ENCODE peak calls at places on chromosomes 13 and 19, in seven cellular contexts. One of them, this sample, is unnamed.

GRCh38 chr19:17347361-17347760 is 10.0 kb downstream of the GTPBP3 start:
- DNase-seq in H1: no peak
- DNase-seq in HepG2: no peak
- DNase-seq in SK-N-SH: no peak
- DNase-seq in HCT116: no peak
- DNase-seq in K562: no peak
- DNase-seq in GM12878: no peak
- DNase-seq in this sample: no peak

GRCh38 chr13:66665991-66666390 is 564.1 kb downstream of the PCDH9 start:
- DNase-seq in H1: no peak
- DNase-seq in HepG2: no peak
- DNase-seq in SK-N-SH: peak
- DNase-seq in HCT116: no peak
- DNase-seq in K562: no peak
- DNase-seq in GM12878: no peak
- DNase-seq in this sample: peak

GRCh38 chr13:77299587-77299986 is 27.3 kb downstream of the MYCBP2 start:
- DNase-seq in H1: no peak
- DNase-seq in HepG2: no peak
- DNase-seq in SK-N-SH: no peak
- DNase-seq in HCT116: no peak
- DNase-seq in K562: no peak
- DNase-seq in GM12878: no peak
- DNase-seq in this sample: no peak

GRCh38 chr19:45471116-45471865 is 3.5 kb downstream of the FOSB start:
- DNase-seq in H1: no peak
- DNase-seq in HepG2: no peak
- DNase-seq in SK-N-SH: no peak
- DNase-seq in HCT116: no peak
- DNase-seq in K562: no peak
- DNase-seq in GM12878: no peak
- DNase-seq in this sample: no peak

GRCh38 chr19:13008926-13009787 is 13.9 kb downstream of the NFIX start:
- DNase-seq in H1: no peak
- DNase-seq in HepG2: no peak
- DNase-seq in SK-N-SH: peak
- DNase-seq in HCT116: no peak
- DNase-seq in K562: no peak
- DNase-seq in GM12878: no peak
- DNase-seq in this sample: no peak

GRCh38 chr13:50910483-50910805 is 853 bp downstream of the RNASEH2B start:
- DNase-seq in H1: peak
- DNase-seq in HepG2: peak
- DNase-seq in SK-N-SH: peak
- DNase-seq in HCT116: peak
- DNase-seq in K562: peak
- DNase-seq in GM12878: no peak
- DNase-seq in this sample: no peak

GRCh38 chr19:13727798-13728197 is 36.5 kb upstream of the MRI1 start:
- DNase-seq in H1: no peak
- DNase-seq in HepG2: no peak
- DNase-seq in SK-N-SH: no peak
- DNase-seq in HCT116: no peak
- DNase-seq in K562: no peak
- DNase-seq in GM12878: no peak
- DNase-seq in this sample: no peak

GRCh38 chr19:14835011-14835410 is at the start of the genes OR7A5 and OR7C1:
- DNase-seq in H1: no peak
- DNase-seq in HepG2: no peak
- DNase-seq in SK-N-SH: no peak
- DNase-seq in HCT116: no peak
- DNase-seq in K562: no peak
- DNase-seq in GM12878: no peak
- DNase-seq in this sample: no peak

GRCh38 chr19:42277821-42278809 is 9.1 kb downstream of the CIC start:
- DNase-seq in H1: no peak
- DNase-seq in HepG2: no peak
- DNase-seq in SK-N-SH: peak
- DNase-seq in HCT116: no peak
- DNase-seq in K562: no peak
- DNase-seq in GM12878: no peak
- DNase-seq in this sample: no peak

GRCh38 chr13:111177081-111177711 is 62.1 kb downstream of the ARHGEF7 start:
- DNase-seq in H1: no peak
- DNase-seq in HepG2: no peak
- DNase-seq in SK-N-SH: no peak
- DNase-seq in HCT116: no peak
- DNase-seq in K562: no peak
- DNase-seq in GM12878: no peak
- DNase-seq in this sample: no peak

GRCh38 chr19:19405919-19406877 is 723 bp downstream of the GATAD2A start:
- DNase-seq in H1: peak
- DNase-seq in HepG2: no peak
- DNase-seq in SK-N-SH: peak
- DNase-seq in HCT116: no peak
- DNase-seq in K562: peak
- DNase-seq in GM12878: no peak
- DNase-seq in this sample: no peak

DNA sequence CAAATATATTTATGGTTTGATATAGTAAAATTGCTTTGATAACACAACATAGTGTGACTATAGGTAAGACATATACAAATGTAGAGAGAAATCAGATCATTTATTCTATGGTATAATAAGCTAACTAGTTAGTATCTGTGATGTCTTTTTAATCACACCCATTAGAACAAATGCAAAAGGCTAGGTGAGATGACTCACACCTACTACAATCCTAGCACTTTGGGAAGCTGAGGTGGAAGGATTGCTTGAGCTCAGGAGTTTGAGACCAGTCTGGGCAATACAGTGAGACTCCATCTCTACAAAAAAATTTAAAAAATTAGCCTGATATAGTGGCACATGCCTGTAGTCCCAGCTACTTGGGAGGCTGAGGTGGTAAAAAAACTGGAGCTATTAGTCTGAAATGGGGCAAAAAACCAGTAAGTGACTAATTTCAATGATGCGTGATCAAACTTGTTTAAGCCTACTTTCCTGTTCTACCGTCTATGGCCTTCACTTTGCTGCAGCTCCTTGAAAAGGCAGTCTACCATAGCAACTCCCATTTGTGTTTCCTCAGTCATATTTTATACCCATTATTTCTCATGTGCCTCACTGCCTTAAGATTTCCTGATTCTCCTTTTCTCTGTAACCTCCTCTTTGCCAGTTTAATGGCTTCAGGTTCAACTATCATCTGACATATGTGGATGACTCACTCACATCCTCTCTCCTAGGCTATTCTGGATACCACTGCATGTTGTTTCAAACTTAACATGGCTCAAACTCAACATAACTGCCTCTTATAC is 12.5 kb downstream of the ALG5 start:
- DNase-seq in H1: no peak
- DNase-seq in HepG2: no peak
- DNase-seq in SK-N-SH: no peak
- DNase-seq in HCT116: no peak
- DNase-seq in K562: no peak
- DNase-seq in GM12878: no peak
- DNase-seq in this sample: no peak
- TF ChIP-seq JUND in H1: no peak
- TF ChIP-seq JUND in HepG2: no peak
- TF ChIP-seq JUND in SK-N-SH: peak
- TF ChIP-seq JUND in HCT116: no peak
- TF ChIP-seq JUND in K562: no peak
- TF ChIP-seq JUND in GM12878: no peak
- TF ChIP-seq JUND in this sample: no peak

GRCh38 chr19:1357695-1358094 is 26.0 kb upstream of the NDUFS7 start:
- DNase-seq in H1: no peak
- DNase-seq in HepG2: no peak
- DNase-seq in SK-N-SH: no peak
- DNase-seq in HCT116: no peak
- DNase-seq in K562: no peak
- DNase-seq in GM12878: no peak
- DNase-seq in this sample: no peak

GRCh38 chr19:1354496-1355257 is 29.0 kb upstream of the NDUFS7 start:
- DNase-seq in H1: peak
- DNase-seq in HepG2: peak
- DNase-seq in SK-N-SH: peak
- DNase-seq in HCT116: peak
- DNase-seq in K562: peak
- DNase-seq in GM12878: no peak
- DNase-seq in this sample: peak

GRCh38 chr19:1353144-1353543 is 30.6 kb upstream of the NDUFS7 start:
- DNase-seq in H1: no peak
- DNase-seq in HepG2: no peak
- DNase-seq in SK-N-SH: no peak
- DNase-seq in HCT116: no peak
- DNase-seq in K562: no peak
- DNase-seq in GM12878: no peak
- DNase-seq in this sample: no peak

GRCh38 chr19:1355974-1356865 is 27.5 kb upstream of the NDUFS7 start:
- DNase-seq in H1: no peak
- DNase-seq in HepG2: no peak
- DNase-seq in SK-N-SH: no peak
- DNase-seq in HCT116: no peak
- DNase-seq in K562: no peak
- DNase-seq in GM12878: no peak
- DNase-seq in this sample: no peak

DNA sequence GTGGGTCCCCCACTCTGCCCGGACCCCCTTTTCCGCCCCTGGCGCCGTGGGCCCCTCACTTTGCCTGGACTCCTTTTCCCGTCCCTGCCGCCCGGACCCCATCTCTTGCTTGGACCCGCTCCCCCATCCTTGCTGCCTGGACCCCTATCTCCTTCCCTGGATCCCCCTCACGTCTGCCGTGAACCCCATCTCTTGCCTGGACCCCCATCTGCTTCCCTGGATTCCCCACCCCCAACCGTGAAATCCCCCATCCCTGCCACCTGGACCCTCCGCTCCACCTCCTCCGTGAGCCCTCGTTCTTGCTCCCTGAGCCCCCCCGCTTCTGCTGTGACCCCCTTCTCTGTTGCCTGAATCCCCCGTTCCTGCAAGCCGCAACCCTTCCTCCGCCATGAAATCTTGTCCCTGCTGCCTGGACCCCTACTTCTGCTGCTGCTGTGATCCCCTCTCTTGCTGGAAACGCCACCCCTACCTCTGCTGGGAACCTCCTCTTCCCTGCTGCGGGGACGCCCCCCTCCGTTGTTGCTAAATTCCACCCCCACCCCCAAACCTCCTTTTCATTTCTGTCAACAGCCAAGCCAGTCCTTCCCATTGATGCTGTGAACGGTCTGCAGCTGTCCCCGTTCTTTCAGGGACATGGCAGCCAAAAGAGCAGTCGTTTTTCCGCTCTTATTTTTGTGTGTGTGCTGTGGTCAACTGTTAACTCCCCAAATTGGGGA is 28.3 kb upstream of the NDUFS7 start:
- DNase-seq in H1: no peak
- DNase-seq in HepG2: no peak
- DNase-seq in SK-N-SH: peak
- DNase-seq in HCT116: no peak
- DNase-seq in K562: peak
- DNase-seq in GM12878: no peak
- DNase-seq in this sample: no peak
- TF ChIP-seq JUND in H1: no peak
- TF ChIP-seq JUND in HepG2: no peak
- TF ChIP-seq JUND in SK-N-SH: no peak
- TF ChIP-seq JUND in HCT116: no peak
- TF ChIP-seq JUND in K562: no peak
- TF ChIP-seq JUND in GM12878: no peak
- TF ChIP-seq JUND in this sample: no peak

GRCh38 chr13:44007451-44007850 is 127.7 kb downstream of the LACC1 start:
- DNase-seq in H1: no peak
- DNase-seq in HepG2: no peak
- DNase-seq in SK-N-SH: no peak
- DNase-seq in HCT116: no peak
- DNase-seq in K562: no peak
- DNase-seq in GM12878: no peak
- DNase-seq in this sample: no peak

GRCh38 chr13:44003481-44003880 is 123.8 kb downstream of the LACC1 start:
- DNase-seq in H1: no peak
- DNase-seq in HepG2: no peak
- DNase-seq in SK-N-SH: no peak
- DNase-seq in HCT116: no peak
- DNase-seq in K562: no peak
- DNase-seq in GM12878: no peak
- DNase-seq in this sample: no peak

DNA sequence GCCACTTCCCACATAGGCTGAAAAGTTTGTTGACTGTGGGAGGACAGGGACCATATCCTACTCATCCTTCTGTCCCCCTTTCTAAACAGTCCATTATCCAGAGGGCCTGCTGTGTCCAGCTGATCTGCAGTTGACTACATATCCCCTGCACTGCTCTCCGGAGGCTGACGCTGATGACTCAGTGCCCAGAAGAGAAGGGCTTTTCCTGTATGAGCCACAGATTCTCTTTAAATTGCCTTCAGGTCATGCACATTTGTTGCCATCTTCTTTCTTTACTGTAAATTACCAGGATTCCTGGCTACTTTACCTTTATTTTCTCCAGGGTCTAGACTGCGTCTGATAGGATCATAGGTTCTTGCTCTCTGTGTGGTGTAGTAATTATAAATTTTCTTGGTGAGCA is 125.2 kb downstream of the LACC1 start:
- DNase-seq in H1: no peak
- DNase-seq in HepG2: no peak
- DNase-seq in SK-N-SH: no peak
- DNase-seq in HCT116: no peak
- DNase-seq in K562: no peak
- DNase-seq in GM12878: no peak
- DNase-seq in this sample: no peak
- TF ChIP-seq JUND in H1: no peak
- TF ChIP-seq JUND in HepG2: no peak
- TF ChIP-seq JUND in SK-N-SH: peak
- TF ChIP-seq JUND in HCT116: no peak
- TF ChIP-seq JUND in K562: no peak
- TF ChIP-seq JUND in GM12878: no peak
- TF ChIP-seq JUND in this sample: no peak

DNA sequence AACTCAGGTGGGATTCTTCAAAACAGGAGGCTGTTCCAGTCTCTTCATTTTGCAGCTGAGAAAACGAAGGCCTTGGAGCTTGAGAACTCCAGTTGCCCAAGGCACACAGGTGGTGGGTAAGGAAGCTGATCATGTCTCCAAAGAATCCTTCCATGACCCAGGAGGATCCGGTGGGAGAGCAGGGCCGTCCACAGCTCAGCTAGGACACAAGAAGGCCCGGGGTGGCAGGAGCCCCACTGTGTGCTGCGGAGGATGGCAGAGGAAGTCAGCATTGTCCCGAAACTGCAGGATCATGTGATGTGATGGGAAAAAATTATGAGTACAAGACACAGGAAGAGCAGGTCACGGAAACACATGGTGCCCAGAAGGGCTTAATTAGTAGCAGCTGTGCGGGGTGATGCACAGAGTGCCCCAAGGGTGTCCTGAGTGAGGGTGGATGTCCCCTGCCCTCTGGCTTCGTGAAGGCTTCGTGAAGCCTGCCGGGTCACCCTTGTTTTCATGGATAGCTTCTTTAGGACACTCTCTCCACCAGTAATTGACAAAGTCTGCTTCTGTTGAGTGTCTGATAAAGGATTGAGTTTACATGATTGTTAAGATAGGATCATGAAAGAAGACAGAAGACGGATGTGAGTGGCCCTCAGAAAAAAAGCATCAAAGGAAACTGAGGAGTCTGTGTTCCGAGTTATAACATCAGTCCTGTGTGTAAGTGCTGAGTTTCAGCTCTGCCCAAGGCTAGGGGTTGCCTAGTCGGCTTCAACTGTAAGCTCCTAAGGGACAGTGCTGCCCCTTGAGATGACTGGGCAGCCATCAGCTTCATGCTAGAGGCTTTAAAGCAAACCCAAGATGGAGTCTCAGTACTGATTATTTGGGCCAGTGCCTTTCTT is 33.8 kb upstream of the SACS start:
- DNase-seq in H1: no peak
- DNase-seq in HepG2: no peak
- DNase-seq in SK-N-SH: peak
- DNase-seq in HCT116: no peak
- DNase-seq in K562: no peak
- DNase-seq in GM12878: no peak
- DNase-seq in this sample: no peak
- TF ChIP-seq JUND in H1: no peak
- TF ChIP-seq JUND in HepG2: no peak
- TF ChIP-seq JUND in SK-N-SH: no peak
- TF ChIP-seq JUND in HCT116: no peak
- TF ChIP-seq JUND in K562: no peak
- TF ChIP-seq JUND in GM12878: no peak
- TF ChIP-seq JUND in this sample: no peak

This sample was measured in T47D.